ENCODE peak calls at places on chromosomes 13 and 19, in seven cellular contexts. V is cardiac muscle cell, J is hypothalamus, G is cardiac fibroblast, P is NCI-H774, B is midbrain, T is colonic mucosa. E is an unnamed sample.

GRCh38 chr13:28355046-28355821 is 139.7 kb downstream of the FLT1 start:
- DNase-seq in J (no peak), T (no peak), V (no peak), G (no peak), B (no peak), P (no peak), E (no peak)

GRCh38 chr13:27379694-27380596 is 44.5 kb upstream of the GTF3A start:
- DNase-seq in B (no peak), V (peak), P (peak), J (no peak), T (peak), G (peak), E (peak)

GRCh38 chr19:47226426-47227346 is 4.3 kb downstream of the BBC3 start:
- DNase-seq in J (peak), V (peak), G (peak), B (peak), P (peak), T (peak), E (no peak)

GRCh38 chr13:44969858-44970484 is 19.3 kb downstream of the NUFIP1 start:
- DNase-seq in T (no peak), P (peak), V (peak), B (peak), G (peak), J (no peak), E (peak)

GRCh38 chr19:55113570-55114039 is 3.8 kb downstream of the PPP1R12C start:
- DNase-seq in T (peak), V (peak), J (peak), G (peak), P (no peak), B (peak), E (peak)

GRCh38 chr13:25738342-25738771 is 313.5 kb downstream of the SHISA2 start:
- DNase-seq in V (peak), J (no peak), T (peak), G (no peak), P (no peak), B (no peak), E (no peak)

GRCh38 chr13:40116008-40116407 is 460.5 kb downstream of the COG6 start:
- DNase-seq in T (peak), J (no peak), P (no peak), V (peak), G (peak), B (no peak), E (peak)

GRCh38 chr13:98044301-98044700 is 90.8 kb downstream of the IPO5 start:
- DNase-seq in J (no peak), V (no peak), B (no peak), G (no peak), T (no peak), P (no peak), E (no peak)

GRCh38 chr19:49231389-49231788 is 73.8 kb downstream of the TRPM4 start:
- DNase-seq in P (no peak), V (no peak), G (no peak), J (no peak), B (no peak), T (no peak), E (no peak)

GRCh38 chr13:21663197-21663596 is 7.7 kb upstream of the FGF9 start:
- DNase-seq in V (no peak), T (peak), G (no peak), B (no peak), P (no peak), J (no peak), E (no peak)

GRCh38 chr13:102847272-102848234 is 1.7 kb downstream of the ERCC5 start:
- DNase-seq in P (no peak), G (peak), T (no peak), V (peak), J (no peak), B (peak), E (no peak)

GRCh38 chr13:113835461-113836274 is 28.2 kb downstream of the GAS6 start:
- DNase-seq in T (no peak), B (no peak), V (no peak), J (no peak), G (peak), P (no peak), E (peak)

GRCh38 chr19:38389101-38389925 is 816 bp downstream of the SPRED3 start:
- DNase-seq in G (peak), B (peak), V (peak), T (no peak), P (no peak), J (no peak), E (peak)

GRCh38 chr13:102405499-102406079 is 3.7 kb upstream of the FGF14 start:
- DNase-seq in B (no peak), V (peak), P (no peak), J (no peak), G (peak), T (no peak), E (no peak)

GRCh38 chr19:426725-427445 is 17.9 kb upstream of the C2CD4C start:
- DNase-seq in G (no peak), P (no peak), V (no peak), J (no peak), T (no peak), B (no peak), E (no peak)

GRCh38 chr19:16425019-16425418 is 46.8 kb downstream of the EPS15L1 start:
- DNase-seq in B (no peak), P (no peak), J (no peak), T (no peak), V (no peak), G (no peak), E (no peak)

GRCh38 chr19:3968556-3969434 is 2.1 kb downstream of the DAPK3 start:
- DNase-seq in G (peak), V (peak), T (peak), B (peak), P (peak), J (no peak), E (peak)

E was measured in GM04504.